ENCODE peak calls at places on chromosomes 3 and 15, in eight cellular contexts. R is hypothalamus; F is T-cell; H is stimulated activated CD8-positive, alpha-beta memory T cell treated with anti-CD3 and anti-CD28 coated beads, Interleukin-4, amount 100 ng/mL, for 1 hour; G is frontal cortex; V is AG10803; D is MV-4-11; K is fibroblast of lung. J is an unnamed sample.

GRCh38 chr3:119352235-119352634 is 58.1 kb downstream of the ARHGAP31 start:
- DNase-seq in R (no peak), F (peak), H (peak), G (no peak), V (no peak), D (peak), K (peak), J (no peak)

GRCh38 chr3:170488802-170489201 is 70.1 kb downstream of the CLDN11 start:
- DNase-seq in R (no peak), F (no peak), H (no peak), G (no peak), V (peak), D (no peak), K (no peak), J (no peak)

GRCh38 chr15:73752817-73753214 is 335 bp downstream of the INSYN1 start:
- DNase-seq in R (no peak), F (no peak), H (no peak), G (no peak), V (no peak), D (no peak), K (peak), J (no peak)

GRCh38 chr3:160369784-160370183 is 29.2 kb downstream of the IFT80 start:
- DNase-seq in R (no peak), F (no peak), H (no peak), G (no peak), V (no peak), D (no peak), K (peak), J (no peak)

GRCh38 chr3:186108106-186108940 is 566 bp downstream of the ETV5 start:
- DNase-seq in R (no peak), F (peak), H (no peak), G (peak), V (peak), D (no peak), K (peak), J (peak)

GRCh38 chr15:65130941-65131340 is 2.7 kb downstream of the PDCD7 start:
- DNase-seq in R (no peak), F (no peak), H (no peak), G (no peak), V (no peak), D (no peak), K (no peak), J (no peak)

GRCh38 chr3:141104151-141104741 is 53.1 kb downstream of the SPSB4 start:
- DNase-seq in R (no peak), F (no peak), H (no peak), G (no peak), V (no peak), D (no peak), K (peak), J (peak)

GRCh38 chr3:107660316-107660976 is 137.7 kb downstream of the BBX start:
- DNase-seq in R (no peak), F (no peak), H (no peak), G (no peak), V (peak), D (peak), K (no peak), J (no peak)

GRCh38 chr3:119763466-119763865 is 18.4 kb upstream of the NR1I2 start:
- DNase-seq in R (no peak), F (no peak), H (no peak), G (no peak), V (no peak), D (no peak), K (no peak), J (no peak)

GRCh38 chr3:30810617-30811016 is 83.8 kb downstream of the GADL1 start:
- DNase-seq in R (no peak), F (no peak), H (no peak), G (no peak), V (no peak), D (no peak), K (no peak), J (no peak)

GRCh38 chr3:14138109-14138877 is 13.4 kb downstream of the TMEM43 start:
- DNase-seq in R (no peak), F (no peak), H (no peak), G (no peak), V (no peak), D (no peak), K (no peak), J (no peak)

GRCh38 chr3:77125934-77126333 is 86.0 kb downstream of the ROBO2 start:
- DNase-seq in R (no peak), F (no peak), H (no peak), G (no peak), V (no peak), D (no peak), K (no peak), J (no peak)

GRCh38 chr3:144771401-144771870 is 799.8 kb downstream of the DIPK2A start:
- DNase-seq in R (no peak), F (no peak), H (no peak), G (no peak), V (peak), D (no peak), K (no peak), J (no peak)

GRCh38 chr3:44568561-44568960 is 13.6 kb downstream of the ZKSCAN7 start:
- DNase-seq in R (no peak), F (no peak), H (no peak), G (no peak), V (no peak), D (no peak), K (peak), J (no peak)

GRCh38 chr3:55297706-55298105 is 189.4 kb downstream of the WNT5A start:
- DNase-seq in R (no peak), F (no peak), H (no peak), G (no peak), V (no peak), D (no peak), K (no peak), J (no peak)

GRCh38 chr3:29465836-29466235 is 185.0 kb downstream of the RBMS3 start:
- DNase-seq in R (no peak), F (no peak), H (no peak), G (no peak), V (peak), D (no peak), K (peak), J (no peak)

GRCh38 chr3:86563358-86563970 is 427.5 kb downstream of the VGLL3 start:
- DNase-seq in R (no peak), F (no peak), H (no peak), G (no peak), V (peak), D (peak), K (peak), J (no peak)

GRCh38 chr3:150068440-150069157 is 97.9 kb upstream of the PFN2 start:
- DNase-seq in R (no peak), F (no peak), H (no peak), G (no peak), V (no peak), D (no peak), K (no peak), J (no peak)

J was measured in dorsolateral prefrontal cortex.